ENCODE peak calls at places on chromosome 7, in eight cellular contexts. One of them, this sample, is unnamed.

GRCh38 chr7:82164813-82165212 is 278.8 kb downstream of the CACNA2D1 start:
- DNase-seq in tibial artery: peak
- DNase-seq in coronary artery: no peak
- DNase-seq in HL-60: no peak
- DNase-seq in naive thymus-derived CD4-positive, alpha-beta T cell: no peak
- DNase-seq in cardiac muscle cell: peak
- DNase-seq in IMR-90: peak
- DNase-seq in CD8-positive, alpha-beta T cell: no peak
- DNase-seq in this sample: peak

GRCh38 chr7:139618482-139619366 is 95.2 kb downstream of the CLEC2L start:
- DNase-seq in IMR-90: peak
- DNase-seq in cardiac muscle cell: peak
- DNase-seq in coronary artery: no peak
- DNase-seq in HL-60: peak
- DNase-seq in naive thymus-derived CD4-positive, alpha-beta T cell: peak
- DNase-seq in tibial artery: no peak
- DNase-seq in CD8-positive, alpha-beta T cell: peak
- DNase-seq in this sample: peak

GRCh38 chr7:19062216-19062615 is 55.2 kb downstream of the TWIST1 start:
- DNase-seq in tibial artery: no peak
- DNase-seq in CD8-positive, alpha-beta T cell: no peak
- DNase-seq in cardiac muscle cell: no peak
- DNase-seq in naive thymus-derived CD4-positive, alpha-beta T cell: no peak
- DNase-seq in IMR-90: no peak
- DNase-seq in coronary artery: no peak
- DNase-seq in HL-60: no peak
- DNase-seq in this sample: no peak

GRCh38 chr7:80699656-80700318 is 61.3 kb downstream of the CD36 start:
- DNase-seq in naive thymus-derived CD4-positive, alpha-beta T cell: no peak
- DNase-seq in IMR-90: peak
- DNase-seq in CD8-positive, alpha-beta T cell: no peak
- DNase-seq in cardiac muscle cell: peak
- DNase-seq in coronary artery: no peak
- DNase-seq in HL-60: peak
- DNase-seq in tibial artery: no peak
- DNase-seq in this sample: no peak

GRCh38 chr7:116433246-116433645 is 66.3 kb upstream of the CAV2 start:
- DNase-seq in IMR-90: no peak
- DNase-seq in naive thymus-derived CD4-positive, alpha-beta T cell: no peak
- DNase-seq in cardiac muscle cell: no peak
- DNase-seq in HL-60: no peak
- DNase-seq in coronary artery: no peak
- DNase-seq in CD8-positive, alpha-beta T cell: no peak
- DNase-seq in tibial artery: no peak
- DNase-seq in this sample: no peak

GRCh38 chr7:144713850-144714249 is 122.0 kb downstream of the TPK1 start:
- DNase-seq in tibial artery: no peak
- DNase-seq in CD8-positive, alpha-beta T cell: no peak
- DNase-seq in cardiac muscle cell: no peak
- DNase-seq in naive thymus-derived CD4-positive, alpha-beta T cell: no peak
- DNase-seq in HL-60: no peak
- DNase-seq in IMR-90: no peak
- DNase-seq in coronary artery: no peak
- DNase-seq in this sample: no peak

GRCh38 chr7:130345106-130345505 is 490 bp downstream of the CPA5 start:
- DNase-seq in HL-60: no peak
- DNase-seq in naive thymus-derived CD4-positive, alpha-beta T cell: no peak
- DNase-seq in tibial artery: no peak
- DNase-seq in cardiac muscle cell: no peak
- DNase-seq in CD8-positive, alpha-beta T cell: no peak
- DNase-seq in IMR-90: no peak
- DNase-seq in coronary artery: no peak
- DNase-seq in this sample: no peak

GRCh38 chr7:130207642-130208041 is at the start of gene SSMEM1:
- DNase-seq in naive thymus-derived CD4-positive, alpha-beta T cell: no peak
- DNase-seq in HL-60: no peak
- DNase-seq in coronary artery: no peak
- DNase-seq in CD8-positive, alpha-beta T cell: no peak
- DNase-seq in tibial artery: no peak
- DNase-seq in IMR-90: peak
- DNase-seq in cardiac muscle cell: peak
- DNase-seq in this sample: peak

GRCh38 chr7:107580716-107581383 is 804 bp downstream of the BCAP29 start:
- DNase-seq in HL-60: no peak
- DNase-seq in IMR-90: no peak
- DNase-seq in naive thymus-derived CD4-positive, alpha-beta T cell: no peak
- DNase-seq in tibial artery: no peak
- DNase-seq in CD8-positive, alpha-beta T cell: no peak
- DNase-seq in coronary artery: no peak
- DNase-seq in cardiac muscle cell: no peak
- DNase-seq in this sample: no peak

GRCh38 chr7:132251327-132251659 is 325.0 kb downstream of the PLXNA4 start:
- DNase-seq in tibial artery: peak
- DNase-seq in cardiac muscle cell: peak
- DNase-seq in coronary artery: peak
- DNase-seq in CD8-positive, alpha-beta T cell: no peak
- DNase-seq in IMR-90: no peak
- DNase-seq in HL-60: no peak
- DNase-seq in naive thymus-derived CD4-positive, alpha-beta T cell: no peak
- DNase-seq in this sample: peak

GRCh38 chr7:111388016-111388415 is 174.3 kb downstream of the IMMP2L start:
- DNase-seq in naive thymus-derived CD4-positive, alpha-beta T cell: no peak
- DNase-seq in IMR-90: no peak
- DNase-seq in coronary artery: no peak
- DNase-seq in tibial artery: no peak
- DNase-seq in cardiac muscle cell: no peak
- DNase-seq in HL-60: no peak
- DNase-seq in CD8-positive, alpha-beta T cell: no peak
- DNase-seq in this sample: no peak

GRCh38 chr7:42843209-42843800 is 68.6 kb downstream of the C7orf25 start:
- DNase-seq in coronary artery: no peak
- DNase-seq in tibial artery: peak
- DNase-seq in CD8-positive, alpha-beta T cell: no peak
- DNase-seq in cardiac muscle cell: peak
- DNase-seq in naive thymus-derived CD4-positive, alpha-beta T cell: no peak
- DNase-seq in IMR-90: peak
- DNase-seq in HL-60: peak
- DNase-seq in this sample: peak

GRCh38 chr7:120725376-120726039 is 132.4 kb downstream of the TSPAN12 start:
- DNase-seq in tibial artery: no peak
- DNase-seq in CD8-positive, alpha-beta T cell: no peak
- DNase-seq in cardiac muscle cell: peak
- DNase-seq in IMR-90: peak
- DNase-seq in naive thymus-derived CD4-positive, alpha-beta T cell: no peak
- DNase-seq in coronary artery: no peak
- DNase-seq in HL-60: no peak
- DNase-seq in this sample: peak

GRCh38 chr7:39952378-39952777 is 2.3 kb downstream of the CDK13 start:
- DNase-seq in coronary artery: no peak
- DNase-seq in naive thymus-derived CD4-positive, alpha-beta T cell: peak
- DNase-seq in HL-60: no peak
- DNase-seq in CD8-positive, alpha-beta T cell: no peak
- DNase-seq in cardiac muscle cell: peak
- DNase-seq in IMR-90: peak
- DNase-seq in tibial artery: no peak
- DNase-seq in this sample: peak

GRCh38 chr7:2883101-2883500 is 39.0 kb upstream of the GNA12 start:
- DNase-seq in CD8-positive, alpha-beta T cell: no peak
- DNase-seq in IMR-90: no peak
- DNase-seq in cardiac muscle cell: no peak
- DNase-seq in naive thymus-derived CD4-positive, alpha-beta T cell: no peak
- DNase-seq in coronary artery: no peak
- DNase-seq in tibial artery: no peak
- DNase-seq in HL-60: no peak
- DNase-seq in this sample: no peak

GRCh38 chr7:12017046-12017445 is 185.0 kb upstream of the THSD7A start:
- DNase-seq in tibial artery: no peak
- DNase-seq in HL-60: no peak
- DNase-seq in IMR-90: no peak
- DNase-seq in coronary artery: no peak
- DNase-seq in cardiac muscle cell: no peak
- DNase-seq in CD8-positive, alpha-beta T cell: no peak
- DNase-seq in naive thymus-derived CD4-positive, alpha-beta T cell: no peak
- DNase-seq in this sample: no peak

GRCh38 chr7:12674861-12675260 is 12.6 kb upstream of the ARL4A start:
- DNase-seq in HL-60: peak
- DNase-seq in tibial artery: no peak
- DNase-seq in CD8-positive, alpha-beta T cell: peak
- DNase-seq in naive thymus-derived CD4-positive, alpha-beta T cell: peak
- DNase-seq in IMR-90: peak
- DNase-seq in coronary artery: no peak
- DNase-seq in cardiac muscle cell: peak
- DNase-seq in this sample: peak

GRCh38 chr7:21543528-21544302 is 876 bp downstream of the DNAH11 start:
- DNase-seq in naive thymus-derived CD4-positive, alpha-beta T cell: no peak
- DNase-seq in CD8-positive, alpha-beta T cell: no peak
- DNase-seq in tibial artery: no peak
- DNase-seq in IMR-90: no peak
- DNase-seq in cardiac muscle cell: peak
- DNase-seq in HL-60: no peak
- DNase-seq in coronary artery: peak
- DNase-seq in this sample: peak
- H3K4me3 ChIP-seq in naive thymus-derived CD4-positive, alpha-beta T cell: no peak
- H3K4me3 ChIP-seq in CD8-positive, alpha-beta T cell: no peak
- H3K4me3 ChIP-seq in tibial artery: peak
- H3K4me3 ChIP-seq in IMR-90: no peak
- H3K4me3 ChIP-seq in cardiac muscle cell: peak
- H3K4me3 ChIP-seq in HL-60: no peak
- H3K4me3 ChIP-seq in coronary artery: peak
- H3K4me3 ChIP-seq in this sample: peak

DNA sequence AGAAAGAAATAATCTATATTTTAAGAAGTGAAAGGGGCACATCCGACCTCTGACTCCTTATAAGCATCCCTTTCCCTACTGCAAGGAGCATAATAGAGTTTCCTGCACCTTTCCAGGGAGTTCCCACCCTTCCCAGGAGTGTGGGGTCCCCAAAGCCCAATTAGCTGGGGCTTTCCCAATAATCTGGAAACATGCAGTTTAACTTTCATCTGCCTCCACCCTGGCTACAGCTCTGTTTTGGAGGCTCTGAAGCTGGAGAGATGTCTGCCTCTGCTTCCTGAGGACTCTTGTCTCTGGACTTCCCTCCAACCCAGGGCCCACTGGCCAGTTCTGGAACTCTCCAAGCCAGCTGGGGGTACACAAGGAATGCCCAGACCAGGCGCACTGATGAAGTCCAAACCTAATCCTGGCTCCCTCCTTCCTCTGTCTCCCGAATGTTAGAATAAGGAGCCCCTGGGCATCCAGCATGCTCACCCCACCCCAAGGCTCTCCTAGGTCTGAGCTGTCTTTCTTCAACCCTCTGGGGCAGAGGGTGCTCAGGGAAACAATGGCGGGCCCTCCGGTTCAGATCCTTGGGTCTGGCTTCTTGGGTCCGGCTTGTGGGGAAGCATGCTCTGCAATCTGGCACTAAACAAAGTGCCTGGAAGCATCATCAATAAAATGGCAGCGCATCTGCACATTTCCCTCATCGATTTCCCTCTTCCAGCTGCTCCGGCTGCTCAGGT is 13.4 kb downstream of the HOXA4 start:
- DNase-seq in CD8-positive, alpha-beta T cell: no peak
- DNase-seq in cardiac muscle cell: no peak
- DNase-seq in naive thymus-derived CD4-positive, alpha-beta T cell: no peak
- DNase-seq in IMR-90: peak
- DNase-seq in tibial artery: no peak
- DNase-seq in coronary artery: peak
- DNase-seq in HL-60: no peak
- DNase-seq in this sample: no peak
- H3K4me3 ChIP-seq in CD8-positive, alpha-beta T cell: no peak
- H3K4me3 ChIP-seq in cardiac muscle cell: no peak
- H3K4me3 ChIP-seq in naive thymus-derived CD4-positive, alpha-beta T cell: no peak
- H3K4me3 ChIP-seq in IMR-90: peak
- H3K4me3 ChIP-seq in tibial artery: no peak
- H3K4me3 ChIP-seq in coronary artery: peak
- H3K4me3 ChIP-seq in HL-60: no peak
- H3K4me3 ChIP-seq in this sample: no peak

GRCh38 chr7:143514995-143515735 is 37.5 kb downstream of the TAS2R41 start:
- DNase-seq in naive thymus-derived CD4-positive, alpha-beta T cell: no peak
- DNase-seq in tibial artery: no peak
- DNase-seq in HL-60: no peak
- DNase-seq in cardiac muscle cell: no peak
- DNase-seq in coronary artery: no peak
- DNase-seq in IMR-90: no peak
- DNase-seq in CD8-positive, alpha-beta T cell: no peak
- DNase-seq in this sample: no peak

GRCh38 chr7:143510854-143511592 is 33.4 kb downstream of the TAS2R41 start:
- DNase-seq in naive thymus-derived CD4-positive, alpha-beta T cell: no peak
- DNase-seq in HL-60: no peak
- DNase-seq in tibial artery: no peak
- DNase-seq in coronary artery: no peak
- DNase-seq in cardiac muscle cell: no peak
- DNase-seq in CD8-positive, alpha-beta T cell: no peak
- DNase-seq in IMR-90: no peak
- DNase-seq in this sample: no peak

GRCh38 chr7:143514487-143514886 is 36.8 kb downstream of the TAS2R41 start:
- DNase-seq in HL-60: no peak
- DNase-seq in coronary artery: no peak
- DNase-seq in naive thymus-derived CD4-positive, alpha-beta T cell: no peak
- DNase-seq in IMR-90: no peak
- DNase-seq in CD8-positive, alpha-beta T cell: no peak
- DNase-seq in cardiac muscle cell: no peak
- DNase-seq in tibial artery: no peak
- DNase-seq in this sample: no peak

GRCh38 chr7:143512488-143513340 is 35.0 kb downstream of the TAS2R41 start:
- DNase-seq in IMR-90: no peak
- DNase-seq in CD8-positive, alpha-beta T cell: no peak
- DNase-seq in naive thymus-derived CD4-positive, alpha-beta T cell: no peak
- DNase-seq in HL-60: no peak
- DNase-seq in tibial artery: no peak
- DNase-seq in coronary artery: no peak
- DNase-seq in cardiac muscle cell: no peak
- DNase-seq in this sample: peak

DNA sequence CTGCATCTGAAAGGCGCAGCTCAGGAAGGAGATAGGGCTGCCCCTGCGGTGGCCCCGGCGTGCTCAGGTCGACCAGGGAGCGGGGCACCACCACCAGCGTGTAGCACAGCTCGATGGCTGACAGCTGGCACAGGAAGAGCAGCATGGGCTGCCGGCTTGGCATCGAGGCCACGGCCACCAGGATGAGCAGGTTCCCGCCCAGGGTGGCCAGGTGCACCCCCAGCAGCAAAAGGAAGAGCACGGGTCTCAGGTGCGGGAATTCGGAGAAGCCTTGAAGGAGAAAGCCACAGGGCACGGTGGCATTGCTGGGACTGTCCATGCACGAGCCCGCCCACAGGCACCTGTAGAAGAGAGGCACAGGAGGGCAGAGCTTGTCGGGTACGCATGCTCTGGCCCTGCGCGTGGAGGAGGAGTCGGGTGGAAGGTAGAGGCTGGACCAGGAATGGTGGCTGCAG is 33.9 kb downstream of the TAS2R41 start:
- DNase-seq in tibial artery: no peak
- DNase-seq in naive thymus-derived CD4-positive, alpha-beta T cell: no peak
- DNase-seq in HL-60: no peak
- DNase-seq in cardiac muscle cell: no peak
- DNase-seq in CD8-positive, alpha-beta T cell: no peak
- DNase-seq in IMR-90: no peak
- DNase-seq in coronary artery: no peak
- DNase-seq in this sample: no peak
- H3K4me3 ChIP-seq in tibial artery: no peak
- H3K4me3 ChIP-seq in naive thymus-derived CD4-positive, alpha-beta T cell: no peak
- H3K4me3 ChIP-seq in HL-60: no peak
- H3K4me3 ChIP-seq in cardiac muscle cell: no peak
- H3K4me3 ChIP-seq in CD8-positive, alpha-beta T cell: no peak
- H3K4me3 ChIP-seq in IMR-90: no peak
- H3K4me3 ChIP-seq in coronary artery: no peak
- H3K4me3 ChIP-seq in this sample: no peak

GRCh38 chr7:14073543-14073942 is 84.1 kb upstream of the ETV1 start:
- DNase-seq in naive thymus-derived CD4-positive, alpha-beta T cell: no peak
- DNase-seq in HL-60: no peak
- DNase-seq in cardiac muscle cell: peak
- DNase-seq in coronary artery: no peak
- DNase-seq in IMR-90: no peak
- DNase-seq in tibial artery: no peak
- DNase-seq in CD8-positive, alpha-beta T cell: no peak
- DNase-seq in this sample: no peak
- H3K4me3 ChIP-seq in naive thymus-derived CD4-positive, alpha-beta T cell: no peak
- H3K4me3 ChIP-seq in HL-60: no peak
- H3K4me3 ChIP-seq in cardiac muscle cell: no peak
- H3K4me3 ChIP-seq in coronary artery: no peak
- H3K4me3 ChIP-seq in IMR-90: no peak
- H3K4me3 ChIP-seq in tibial artery: no peak
- H3K4me3 ChIP-seq in CD8-positive, alpha-beta T cell: no peak
- H3K4me3 ChIP-seq in this sample: no peak

This sample was measured in bronchial epithelial cell.